ENCODE peak calls at places on chromosomes 13 and 19, in five cellular contexts. One of them, this sample, is unnamed.

GRCh38 chr19:1481893-1482360 is 2.9 kb upstream of the C19orf25 start:
- DNase-seq in globus pallidus: no peak
- DNase-seq in suprapubic skin: peak
- DNase-seq in head of caudate nucleus: no peak
- DNase-seq in stimulated activated CD4-positive, alpha-beta T cell treated with anti-CD3 and anti-CD28 coated beads, Interleukin-1b, Interleukin-23, amount 100 ng/mL, for 48 hours: no peak
- DNase-seq in this sample: no peak

GRCh38 chr13:65309906-65310305 is 1920.2 kb downstream of the PCDH9 start:
- DNase-seq in globus pallidus: no peak
- DNase-seq in suprapubic skin: no peak
- DNase-seq in head of caudate nucleus: no peak
- DNase-seq in stimulated activated CD4-positive, alpha-beta T cell treated with anti-CD3 and anti-CD28 coated beads, Interleukin-1b, Interleukin-23, amount 100 ng/mL, for 48 hours: no peak
- DNase-seq in this sample: no peak

GRCh38 chr13:76350399-76350798 is 535.8 kb downstream of the KCTD12 start:
- DNase-seq in globus pallidus: no peak
- DNase-seq in suprapubic skin: no peak
- DNase-seq in head of caudate nucleus: no peak
- DNase-seq in stimulated activated CD4-positive, alpha-beta T cell treated with anti-CD3 and anti-CD28 coated beads, Interleukin-1b, Interleukin-23, amount 100 ng/mL, for 48 hours: no peak
- DNase-seq in this sample: no peak

GRCh38 chr13:41004875-41005693 is 14.0 kb downstream of the ELF1 start:
- DNase-seq in globus pallidus: no peak
- DNase-seq in suprapubic skin: no peak
- DNase-seq in head of caudate nucleus: no peak
- DNase-seq in stimulated activated CD4-positive, alpha-beta T cell treated with anti-CD3 and anti-CD28 coated beads, Interleukin-1b, Interleukin-23, amount 100 ng/mL, for 48 hours: no peak
- DNase-seq in this sample: no peak

GRCh38 chr19:48686103-48686502 is 9.7 kb upstream of the FUT2 start:
- DNase-seq in globus pallidus: no peak
- DNase-seq in suprapubic skin: no peak
- DNase-seq in head of caudate nucleus: no peak
- DNase-seq in stimulated activated CD4-positive, alpha-beta T cell treated with anti-CD3 and anti-CD28 coated beads, Interleukin-1b, Interleukin-23, amount 100 ng/mL, for 48 hours: no peak
- DNase-seq in this sample: peak

GRCh38 chr13:94673841-94674240 is 38.5 kb downstream of the SOX21 start:
- DNase-seq in globus pallidus: no peak
- DNase-seq in suprapubic skin: no peak
- DNase-seq in head of caudate nucleus: no peak
- DNase-seq in stimulated activated CD4-positive, alpha-beta T cell treated with anti-CD3 and anti-CD28 coated beads, Interleukin-1b, Interleukin-23, amount 100 ng/mL, for 48 hours: no peak
- DNase-seq in this sample: no peak

GRCh38 chr19:49749771-49750170 is 13.3 kb downstream of the TSKS start:
- DNase-seq in globus pallidus: no peak
- DNase-seq in suprapubic skin: no peak
- DNase-seq in head of caudate nucleus: no peak
- DNase-seq in stimulated activated CD4-positive, alpha-beta T cell treated with anti-CD3 and anti-CD28 coated beads, Interleukin-1b, Interleukin-23, amount 100 ng/mL, for 48 hours: no peak
- DNase-seq in this sample: no peak

GRCh38 chr19:51621178-51621577 is 9.0 kb downstream of the SIGLEC5 start:
- DNase-seq in globus pallidus: no peak
- DNase-seq in suprapubic skin: no peak
- DNase-seq in head of caudate nucleus: no peak
- DNase-seq in stimulated activated CD4-positive, alpha-beta T cell treated with anti-CD3 and anti-CD28 coated beads, Interleukin-1b, Interleukin-23, amount 100 ng/mL, for 48 hours: no peak
- DNase-seq in this sample: peak

GRCh38 chr13:75299913-75300862 is 181.8 kb downstream of the TBC1D4 start:
- DNase-seq in globus pallidus: no peak
- DNase-seq in suprapubic skin: no peak
- DNase-seq in head of caudate nucleus: no peak
- DNase-seq in stimulated activated CD4-positive, alpha-beta T cell treated with anti-CD3 and anti-CD28 coated beads, Interleukin-1b, Interleukin-23, amount 100 ng/mL, for 48 hours: no peak
- DNase-seq in this sample: no peak

GRCh38 chr13:107476068-107476467 is 739.3 kb downstream of the LIG4 start:
- DNase-seq in globus pallidus: no peak
- DNase-seq in suprapubic skin: no peak
- DNase-seq in head of caudate nucleus: no peak
- DNase-seq in stimulated activated CD4-positive, alpha-beta T cell treated with anti-CD3 and anti-CD28 coated beads, Interleukin-1b, Interleukin-23, amount 100 ng/mL, for 48 hours: no peak
- DNase-seq in this sample: no peak

GRCh38 chr13:96068729-96069128 is 15.5 kb upstream of the UGGT2 start:
- DNase-seq in globus pallidus: no peak
- DNase-seq in suprapubic skin: no peak
- DNase-seq in head of caudate nucleus: no peak
- DNase-seq in stimulated activated CD4-positive, alpha-beta T cell treated with anti-CD3 and anti-CD28 coated beads, Interleukin-1b, Interleukin-23, amount 100 ng/mL, for 48 hours: no peak
- DNase-seq in this sample: no peak

GRCh38 chr19:17794731-17795494 is at the start of gene B3GNT3:
- DNase-seq in globus pallidus: no peak
- DNase-seq in suprapubic skin: no peak
- DNase-seq in head of caudate nucleus: no peak
- DNase-seq in stimulated activated CD4-positive, alpha-beta T cell treated with anti-CD3 and anti-CD28 coated beads, Interleukin-1b, Interleukin-23, amount 100 ng/mL, for 48 hours: no peak
- DNase-seq in this sample: no peak